ENCODE peak calls at places on chromosome 21, in five cellular contexts. I is activated naive CD8-positive, alpha-beta T cell treated with anti-CD3 and anti-CD28 coated beads, Interleukin-2, amount 50 U/mL, for 16 hours; P is Panc1; L is sigmoid colon; V is stimulated activated CD4-positive, alpha-beta T cell treated with anti-CD3 and anti-CD28 coated beads, TNF-alpha, amount 100 ng/mL, for 24 hours. S is an unnamed sample.

GRCh38 chr21:43198376-43198775 is 29.6 kb downstream of the CRYAA start:
- DNase-seq in I (no peak), P (no peak), L (no peak), V (no peak), S (no peak)

GRCh38 chr21:21174676-21175075 is 176.5 kb downstream of the NCAM2 start:
- DNase-seq in I (no peak), P (no peak), L (no peak), V (no peak), S (no peak)

GRCh38 chr21:45353200-45353599 is 51.8 kb upstream of the COL18A1 start:
- DNase-seq in I (no peak), P (no peak), L (no peak), V (no peak), S (no peak)

GRCh38 chr21:45525153-45525909 is 16.9 kb downstream of the SLC19A1 start:
- DNase-seq in I (no peak), P (no peak), L (peak), V (no peak), S (no peak)

GRCh38 chr21:43283136-43283924 is 114.5 kb downstream of the CRYAA start:
- DNase-seq in I (no peak), P (no peak), L (no peak), V (no peak), S (no peak)

GRCh38 chr21:40315647-40316046 is 448.4 kb downstream of the PCP4 start:
- DNase-seq in I (no peak), P (no peak), L (no peak), V (no peak), S (no peak)

GRCh38 chr21:42021751-42022430 is 11.7 kb upstream of the ZBTB21 start:
- DNase-seq in I (no peak), P (no peak), L (peak), V (no peak), S (peak)

GRCh38 chr21:46096997-46097825 is 701 bp upstream of the COL6A2 start:
- DNase-seq in I (no peak), P (no peak), L (peak), V (no peak), S (no peak)

GRCh38 chr21:39073717-39074116 is 109.5 kb downstream of the PSMG1 start:
- DNase-seq in I (no peak), P (no peak), L (no peak), V (no peak), S (no peak)

GRCh38 chr21:14582934-14583628 is 37.0 kb upstream of the SAMSN1 start:
- DNase-seq in I (no peak), P (no peak), L (no peak), V (no peak), S (no peak)

GRCh38 chr21:41317458-41317857 is 857 bp downstream of the FAM3B start:
- DNase-seq in I (no peak), P (no peak), L (no peak), V (no peak), S (no peak)